ENCODE peak calls at places on chromosomes 3 and 15, in nine cellular contexts. S, P, I, G, N, L, R, H and U are unnamed samples. For H3K4me1, the result is how much of the 10 kb centered on the place peaks cover.

GRCh38 chr15:48722764-48723661 is 77.5 kb upstream of the FBN1 start:
- DNase-seq in S (no peak), P (no peak), I (no peak), G (peak), N (no peak), L (peak), R (peak), H (no peak), U (no peak)

GRCh38 chr3:148366743-148367410 is 330.8 kb upstream of the AGTR1 start:
- DNase-seq in S (no peak), P (no peak), I (no peak), G (no peak), N (no peak), L (peak), R (no peak), H (no peak), U (no peak)

GRCh38 chr15:85312486-85312885 is 67.9 kb upstream of the AKAP13 start:
- DNase-seq in S (no peak), P (no peak), I (no peak), G (peak), N (no peak), L (no peak), R (no peak), H (no peak), U (no peak)

GRCh38 chr3:121592856-121593702 is at the start of gene FBXO40:
- DNase-seq in S (no peak), P (peak), I (no peak), G (no peak), N (no peak), L (no peak), R (no peak), H (no peak), U (no peak)

GRCh38 chr3:196115678-196116083 is 33.8 kb upstream of the TFRC start:
- DNase-seq in S (no peak), P (no peak), I (no peak), G (no peak), N (no peak), L (no peak), R (no peak), H (no peak), U (no peak)

GRCh38 chr3:102156426-102156825 is 278.4 kb upstream of the ZPLD1 start:
- DNase-seq in S (no peak), P (no peak), I (no peak), G (peak), N (no peak), L (peak), R (peak), H (no peak), U (peak)

GRCh38 chr15:77665530-77666295 is 33.0 kb upstream of the LINGO1 start:
- DNase-seq in S (no peak), P (no peak), I (no peak), G (no peak), N (no peak), L (no peak), R (no peak), H (no peak), U (no peak)

GRCh38 chr3:46849098-46849631 is 14.1 kb downstream of the MYL3 start:
- DNase-seq in S (peak), P (no peak), I (no peak), G (no peak), N (no peak), L (no peak), R (no peak), H (peak), U (no peak)

GRCh38 chr3:52065264-52065756 is 8.9 kb upstream of the DUSP7 start:
- DNase-seq in S (no peak), P (no peak), I (no peak), G (peak), N (no peak), L (no peak), R (no peak), H (no peak), U (no peak)

GRCh38 chr3:16534914-16535301 is 21.4 kb upstream of the RFTN1 start:
- DNase-seq in S (no peak), P (no peak), I (no peak), G (no peak), N (no peak), L (no peak), R (no peak), H (no peak), U (no peak)

GRCh38 chr3:46386206-46386605 is 15.5 kb downstream of the CCR5 start:
- DNase-seq in S (no peak), P (peak), I (no peak), G (peak), N (no peak), L (peak), R (peak), H (peak), U (no peak)

GRCh38 chr3:122977645-122978466 is 49.7 kb downstream of the SEMA5B start:
- DNase-seq in S (no peak), P (peak), I (no peak), G (peak), N (no peak), L (peak), R (peak), H (no peak), U (peak)

GRCh38 chr15:42010434-42010833 is 10.4 kb downstream of the PLA2G4E start:
- DNase-seq in S (no peak), P (no peak), I (no peak), G (peak), N (no peak), L (no peak), R (no peak), H (peak), U (no peak)

GRCh38 chr3:66618066-66618465 is 117.2 kb upstream of the LRIG1 start:
- DNase-seq in S (no peak), P (no peak), I (no peak), G (no peak), N (no peak), L (no peak), R (no peak), H (no peak), U (no peak)

GRCh38 chr3:187264051-187264450 is 27.5 kb downstream of the MASP1 start:
- DNase-seq in S (no peak), P (no peak), I (no peak), G (no peak), N (no peak), L (peak), R (peak), H (no peak), U (no peak)

GRCh38 chr3:58581328-58582091 is 4.3 kb upstream of the FAM107A start:
- DNase-seq in S (no peak), P (no peak), I (no peak), G (no peak), N (no peak), L (no peak), R (no peak), H (no peak), U (no peak)

GRCh38 chr3:70803891-70804290 is 491.5 kb upstream of the MDFIC2 start:
- DNase-seq in S (no peak), P (no peak), I (no peak), G (no peak), N (no peak), L (no peak), R (no peak), H (no peak), U (no peak)

GRCh38 chr3:100627491-100627890 is 18.1 kb downstream of the ADGRG7 start:
- DNase-seq in S (no peak), P (no peak), I (no peak), G (no peak), N (no peak), L (no peak), R (no peak), H (no peak), U (no peak)

GRCh38 chr3:171770689-171771620 is 39.3 kb downstream of the PLD1 start:
- DNase-seq in S (no peak), P (peak), I (no peak), G (peak), N (no peak), L (peak), R (peak), H (no peak), U (peak)

GRCh38 chr15:85993116-85993515 is 86.6 kb upstream of the AGBL1 start:
- DNase-seq in S (no peak), P (no peak), I (no peak), G (peak), N (no peak), L (no peak), R (no peak), H (no peak), U (no peak)

GRCh38 chr15:67119238-67119846 is 53.9 kb downstream of the SMAD3 start:
- DNase-seq in S (no peak), P (no peak), I (no peak), G (no peak), N (no peak), L (no peak), R (no peak), H (no peak), U (no peak)

GRCh38 chr15:67120839-67121540 is 55.6 kb downstream of the SMAD3 start:
- DNase-seq in S (peak), P (peak), I (peak), G (peak), N (peak), L (peak), R (peak), H (no peak), U (peak)

GRCh38 chr15:67118808-67119207 is 53.4 kb downstream of the SMAD3 start:
- DNase-seq in S (no peak), P (no peak), I (no peak), G (no peak), N (no peak), L (no peak), R (no peak), H (no peak), U (no peak)

GRCh38 chr15:67121725-67122600 is 56.6 kb downstream of the SMAD3 start:
- DNase-seq in S (no peak), P (no peak), I (no peak), G (no peak), N (no peak), L (no peak), R (no peak), H (no peak), U (no peak)

DNA sequence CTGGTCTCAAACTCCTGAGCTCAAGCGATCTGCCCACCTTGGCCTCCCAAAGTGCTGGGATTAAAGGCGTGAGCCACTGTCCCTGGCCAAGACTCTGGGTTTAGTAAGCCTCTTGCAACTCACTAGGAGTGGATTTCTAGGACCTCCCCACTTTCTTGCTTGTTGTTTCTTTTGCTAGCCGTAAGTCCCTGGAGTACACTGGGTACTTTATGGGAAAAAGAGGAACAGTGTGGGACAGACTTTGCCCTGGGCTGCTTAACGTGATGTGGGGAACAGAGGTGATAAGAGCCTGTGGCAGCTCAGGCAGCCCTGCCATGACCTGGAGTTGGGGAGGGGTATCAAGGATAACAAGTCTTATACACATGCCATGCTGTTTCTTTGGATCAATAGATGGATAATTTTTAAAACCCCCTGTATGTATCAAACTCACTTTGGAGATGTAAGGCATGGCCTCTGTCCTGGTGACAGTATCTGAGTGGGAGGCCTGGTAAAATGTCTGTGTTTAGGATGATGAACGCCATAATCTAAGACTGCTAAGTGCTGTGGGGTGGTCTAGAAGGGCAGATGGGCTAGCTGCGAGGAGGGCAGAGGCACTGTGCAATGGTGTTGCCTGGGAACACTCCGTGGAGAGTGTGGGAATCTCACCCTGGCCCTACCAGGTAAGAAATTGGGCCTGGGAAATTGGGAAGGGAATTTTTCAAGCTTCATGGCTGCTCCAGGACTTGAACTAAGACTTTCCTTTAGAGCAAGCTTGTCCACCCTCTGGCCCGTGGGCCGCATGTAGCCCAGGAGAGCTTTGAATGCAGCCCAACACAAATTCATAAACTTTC is 54.8 kb downstream of the SMAD3 start:
- DNase-seq in S (no peak), P (no peak), I (no peak), G (no peak), N (no peak), L (no peak), R (no peak), H (no peak), U (no peak)
- H3K4me1 ChIP-seq in S (under half), P (under half), I (half or more), G (half or more), N (half or more), L (half or more), R (half or more), H (half or more), U (under half)

GRCh38 chr15:36866896-36867295 is 233.5 kb downstream of the MEIS2 start:
- DNase-seq in S (no peak), P (no peak), I (no peak), G (no peak), N (no peak), L (no peak), R (no peak), H (no peak), U (no peak)
- H3K4me1 ChIP-seq in S (under half), P (under half), I (under half), G (under half), N (under half), L (under half), R (under half), H (under half), U (under half)

GRCh38 chr15:98683821-98684220 is 35.5 kb downstream of the IGF1R start:
- DNase-seq in S (no peak), P (no peak), I (no peak), G (peak), N (no peak), L (no peak), R (no peak), H (no peak), U (no peak)

GRCh38 chr15:98682992-98683701 is 34.8 kb downstream of the IGF1R start:
- DNase-seq in S (no peak), P (no peak), I (no peak), G (peak), N (no peak), L (no peak), R (no peak), H (no peak), U (no peak)

GRCh38 chr15:98686983-98687382 is 38.6 kb downstream of the IGF1R start:
- DNase-seq in S (no peak), P (no peak), I (no peak), G (no peak), N (no peak), L (no peak), R (no peak), H (no peak), U (no peak)

GRCh38 chr15:98684995-98685525 is 36.7 kb downstream of the IGF1R start:
- DNase-seq in S (no peak), P (no peak), I (no peak), G (no peak), N (no peak), L (no peak), R (no peak), H (no peak), U (no peak)

GRCh38 chr15:98684441-98684840 is 36.1 kb downstream of the IGF1R start:
- DNase-seq in S (no peak), P (no peak), I (no peak), G (peak), N (no peak), L (no peak), R (no peak), H (no peak), U (no peak)
- H3K4me1 ChIP-seq in S (under half), P (under half), I (under half), G (under half), N (under half), L (half or more), R (under half), H (under half), U (under half)

GRCh38 chr3:72379500-72380187 is 468.6 kb downstream of the SHQ1 start:
- DNase-seq in S (no peak), P (peak), I (no peak), G (no peak), N (no peak), L (no peak), R (no peak), H (no peak), U (no peak)
- H3K4me1 ChIP-seq in S (under half), P (under half), I (under half), G (under half), N (under half), L (under half), R (under half), H (under half), U (under half)

GRCh38 chr3:45187597-45188210 is 38.4 kb downstream of the TMEM158 start:
- DNase-seq in S (peak), P (no peak), I (no peak), G (peak), N (no peak), L (no peak), R (no peak), H (no peak), U (peak)

GRCh38 chr3:45191924-45192417 is 34.1 kb downstream of the TMEM158 start:
- DNase-seq in S (no peak), P (no peak), I (no peak), G (no peak), N (no peak), L (no peak), R (no peak), H (no peak), U (no peak)

GRCh38 chr3:45191424-45191823 is 34.7 kb downstream of the TMEM158 start:
- DNase-seq in S (no peak), P (no peak), I (no peak), G (no peak), N (no peak), L (no peak), R (no peak), H (no peak), U (no peak)

GRCh38 chr3:45186871-45187270 is 39.2 kb downstream of the TMEM158 start:
- DNase-seq in S (no peak), P (no peak), I (no peak), G (no peak), N (no peak), L (no peak), R (no peak), H (no peak), U (no peak)

DNA sequence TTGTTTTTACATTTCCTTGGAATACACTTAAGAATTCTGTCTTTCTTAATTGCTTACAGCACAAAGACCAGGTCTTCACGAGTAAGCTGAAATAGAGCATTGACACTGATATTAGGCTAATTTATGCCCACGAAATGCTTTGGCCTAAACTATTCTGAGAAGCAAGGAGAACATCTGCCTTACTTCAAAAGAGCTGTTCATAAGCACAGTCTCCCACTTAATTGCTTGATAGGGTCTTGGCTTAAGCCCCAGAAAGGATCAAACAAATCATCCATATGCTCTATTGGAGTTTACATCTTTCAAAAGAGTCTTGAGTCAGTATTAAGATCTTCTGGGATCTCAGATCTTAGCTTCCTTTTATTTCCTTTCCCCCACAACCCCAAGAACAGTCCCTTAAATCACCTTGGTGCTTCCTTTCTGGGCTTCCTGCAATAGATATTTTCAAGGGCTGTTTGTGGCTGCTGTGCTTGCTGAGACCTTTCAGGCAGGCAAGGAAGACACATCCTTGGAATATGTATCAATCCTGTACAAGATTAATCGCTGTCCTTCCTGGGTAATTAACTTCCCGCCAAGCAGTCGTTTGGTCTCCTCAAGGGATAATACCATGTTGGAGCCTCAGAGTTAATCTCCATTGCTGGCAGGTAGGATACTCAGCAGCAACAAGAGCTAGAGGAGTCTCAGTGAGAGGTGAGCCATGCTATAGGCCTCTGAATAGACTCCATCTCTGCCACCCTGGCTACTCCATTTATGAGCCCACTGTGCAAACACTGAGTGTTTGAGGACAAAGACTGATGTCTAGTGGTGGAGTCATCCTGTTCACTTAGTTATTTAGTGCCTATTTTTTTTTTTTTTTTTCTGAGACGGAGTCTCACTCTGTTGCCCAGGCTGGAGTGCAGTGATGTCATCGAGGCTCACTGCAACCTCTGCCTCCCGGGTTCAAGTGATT is 37.1 kb downstream of the TMEM158 start:
- DNase-seq in S (no peak), P (no peak), I (no peak), G (no peak), N (no peak), L (no peak), R (no peak), H (no peak), U (peak)
- H3K4me1 ChIP-seq in S (under half), P (under half), I (under half), G (under half), N (under half), L (under half), R (under half), H (under half), U (under half)